ENCODE peak calls at places on chromosomes 11 and 22, in four cellular contexts. O is left lung; Z is fibroblast of the aortic adventitia; T is CD8-positive, alpha-beta T cell. L is an unnamed sample.
A peak's percentile ranks its signal among the peaks of the same experiment; 100 is the strongest.

GRCh38 chr22:38784035-38784434 is 9.9 kb downstream of the DNAL4 start:
- DNase-seq in Z (no peak), T (no peak), O (no peak), L (no peak)

GRCh38 chr11:1270476-1270875 is 39.0 kb downstream of the TOLLIP start:
- DNase-seq in T (no peak), Z (no peak), O (no peak), L (no peak)

GRCh38 chr11:82703796-82704195 is 29.9 kb downstream of the FAM181B start:
- DNase-seq in T (no peak), Z (no peak), O (no peak), L (no peak)

GRCh38 chr22:38163844-38164577 is 17.6 kb downstream of the PLA2G6 start:
- DNase-seq in Z (no peak), O (no peak), T (no peak), L (no peak)

GRCh38 chr11:131889760-131890620 is 519.6 kb downstream of the NTM start:
- DNase-seq in O (no peak), Z (no peak), T (no peak), L (peak; percentile 76)

GRCh38 chr11:84714316-84714780 is 912.8 kb downstream of the DLG2 start:
- DNase-seq in T (no peak), Z (peak; percentile 13), O (peak; percentile 55), L (peak; percentile 45)

GRCh38 chr11:132318421-132319157 is 948.2 kb downstream of the NTM start:
- DNase-seq in Z (peak; percentile 5), T (no peak), O (no peak), L (peak; percentile 66)

GRCh38 chr11:6297831-6298230 is 22.5 kb downstream of the CAVIN3 start:
- DNase-seq in T (no peak), Z (peak; percentile 36), O (no peak), L (peak; percentile 25)

GRCh38 chr22:30325724-30326703 is 727 bp downstream of the TBC1D10A start:
- DNase-seq in O (peak; percentile 39), Z (no peak), T (no peak), L (no peak)

GRCh38 chr11:95650271-95650670 is 139.3 kb downstream of the FAM76B start:
- DNase-seq in O (no peak), T (no peak), Z (no peak), L (no peak)

GRCh38 chr11:113474362-113475159 is 637 bp downstream of the DRD2 start:
- DNase-seq in T (peak; percentile 47), O (peak; percentile 64), Z (peak; percentile 77), L (peak; percentile 83)

DNA sequence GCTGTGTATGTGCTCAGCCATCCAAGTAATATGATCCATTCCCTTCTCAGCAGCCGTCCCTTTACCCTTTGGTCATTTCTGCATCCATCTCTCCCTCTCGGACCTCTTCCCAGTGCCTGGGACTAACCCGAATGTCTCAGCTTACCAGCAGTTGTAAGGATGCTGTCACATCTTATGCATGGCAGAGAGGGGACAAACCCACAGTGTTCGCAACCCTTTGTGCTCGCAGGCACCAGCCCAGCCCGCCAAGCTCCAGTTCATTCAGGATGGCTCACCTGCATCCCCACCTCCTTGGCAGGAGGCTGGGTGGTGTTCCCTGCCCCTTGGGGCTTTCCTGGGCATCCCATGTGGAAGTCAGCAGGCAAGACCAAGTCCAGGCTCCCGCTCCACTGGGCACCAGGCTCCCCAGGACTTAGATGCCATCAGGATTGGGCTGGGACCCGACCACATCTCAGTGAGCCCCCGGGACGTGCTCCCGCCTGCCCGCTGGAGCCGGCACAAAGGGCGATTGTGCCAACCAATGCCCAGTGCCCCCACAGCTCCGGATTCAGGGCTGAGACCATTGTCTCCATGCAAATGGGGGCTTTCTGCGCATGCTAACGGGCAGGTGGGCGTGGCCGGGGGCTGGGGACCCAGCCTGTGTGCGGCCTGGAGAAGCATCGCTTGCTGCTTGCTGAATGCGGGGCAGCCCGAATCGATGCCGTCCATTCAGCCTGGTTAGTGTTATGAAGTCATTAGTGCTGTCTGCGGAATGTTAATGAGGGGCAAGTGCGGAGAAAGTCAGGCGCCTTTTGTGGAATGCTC is 108.6 kb downstream of the KCNQ1OT1 start:
- DNase-seq in T (peak; percentile 3), O (peak; percentile 27), Z (no peak), L (no peak)
- TF ChIP-seq CTCF in T (no peak), O (no peak), Z (no peak), L (no peak)

GRCh38 chr11:73154178-73154577 is 12.1 kb upstream of the FCHSD2 start:
- DNase-seq in Z (no peak), O (no peak), T (peak; percentile 45), L (no peak)

GRCh38 chr11:73156114-73156513 is 14.0 kb upstream of the FCHSD2 start:
- DNase-seq in T (no peak), Z (no peak), O (no peak), L (no peak)

GRCh38 chr11:73152086-73152853 is 10.2 kb upstream of the FCHSD2 start:
- DNase-seq in T (no peak), Z (no peak), O (no peak), L (no peak)

GRCh38 chr11:73151371-73151870 is 9.3 kb upstream of the FCHSD2 start:
- DNase-seq in T (no peak), O (no peak), Z (no peak), L (no peak)

DNA sequence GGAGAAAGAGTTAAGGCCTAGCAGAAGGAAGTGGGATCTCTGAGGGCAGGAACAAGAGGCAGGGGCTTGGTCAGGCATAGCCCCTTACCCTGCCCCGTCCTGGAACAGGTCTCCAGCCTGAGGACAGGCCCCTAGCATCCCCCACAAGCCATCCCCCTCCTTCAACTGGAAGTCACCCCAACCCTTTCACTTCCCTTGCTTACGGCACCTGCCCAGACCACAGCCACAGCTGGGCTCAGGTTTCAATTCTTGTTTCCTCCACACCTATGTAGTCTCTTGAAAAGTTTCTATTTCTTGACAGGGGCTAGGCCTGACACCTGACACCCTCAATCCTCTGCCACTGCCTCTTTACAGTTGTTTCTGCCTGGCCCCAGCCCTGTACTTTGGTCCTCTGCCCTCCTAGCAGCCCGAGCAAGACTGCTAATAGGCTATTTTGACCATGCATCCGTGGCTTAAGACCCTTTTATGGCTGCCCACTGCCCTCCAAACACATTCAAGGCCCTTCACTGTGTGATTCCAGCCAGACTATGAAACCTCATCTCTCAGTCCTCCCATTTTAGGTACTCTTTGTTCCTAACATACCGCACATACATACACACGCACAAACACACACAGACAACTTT is 10.9 kb upstream of the FCHSD2 start:
- DNase-seq in O (no peak), Z (no peak), T (peak; percentile 53), L (no peak)
- H3K4me3 ChIP-seq in O (no peak overlapping the region), Z (no peak overlapping the region), T (no peak overlapping the region), L (no peak overlapping the region)

DNA sequence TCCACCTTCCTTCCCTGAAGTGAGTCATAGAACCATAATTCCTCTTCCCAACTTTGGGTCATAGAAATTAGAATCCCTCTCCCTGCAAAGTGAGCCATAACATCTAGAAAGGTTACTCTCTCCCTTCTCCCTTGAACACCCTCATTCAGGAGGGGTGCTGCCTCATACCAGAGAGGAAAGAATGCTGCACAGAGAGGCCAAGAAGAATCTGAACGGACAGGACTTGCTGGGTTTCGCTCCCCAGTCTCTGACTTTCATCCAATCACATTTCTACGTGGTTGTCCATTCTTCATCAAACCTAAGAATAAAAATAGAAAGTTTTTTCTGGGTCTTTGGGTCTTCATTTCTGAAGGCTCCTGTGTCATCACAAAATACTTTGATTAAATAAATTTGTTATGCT is 31.0 kb upstream of the BIRC3 start:
- DNase-seq in T (no peak), Z (no peak), O (no peak), L (no peak)
- TF ChIP-seq CTCF in T (no peak), Z (no peak), O (no peak), L (no peak)

DNA sequence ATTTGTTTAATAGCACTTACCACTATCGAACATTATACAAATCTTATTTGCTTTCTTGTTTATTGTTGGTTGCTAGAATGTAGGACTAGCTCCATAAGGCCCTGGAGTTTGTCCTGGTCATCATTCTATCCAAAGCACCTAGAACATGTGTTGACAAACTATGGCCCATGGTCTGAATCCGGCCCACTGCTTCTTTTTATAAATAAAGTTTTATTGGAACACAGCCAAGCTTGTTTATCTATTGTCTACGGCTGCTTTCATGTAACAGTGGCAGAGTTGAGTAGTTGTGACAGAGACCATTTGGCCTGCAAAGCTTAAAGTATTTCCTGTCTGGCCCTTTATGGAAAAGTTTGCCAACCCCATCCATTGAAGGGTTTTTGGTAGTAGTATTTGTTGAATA is 38.8 kb downstream of the ATXN10 start:
- DNase-seq in O (no peak), Z (no peak), T (no peak), L (no peak)
- H3K4me3 ChIP-seq in O (no peak overlapping the region), Z (no peak overlapping the region), T (no peak overlapping the region), L (no peak overlapping the region)

GRCh38 chr11:57001674-57002401 is 13.1 kb downstream of the OR5AK2 start:
- DNase-seq in Z (peak; percentile 6), T (no peak), O (no peak), L (peak; percentile 12)
- TF ChIP-seq CTCF in Z (peak; percentile 31), T (no peak), O (no peak), L (peak; percentile 41)

L was measured in choroid plexus epithelial cell.